ENCODE peak calls at places on chromosomes 16 and 17, in six cellular contexts. U is lung, V is Peyer's patch, I is uterus, Y is testis, N is adrenal gland. P is an unnamed sample.

GRCh38 chr16:73713301-73713700 is 583.3 kb upstream of the PSMD7 start:
- DNase-seq in U (no peak), N (no peak), I (no peak), V (no peak), Y (no peak), P (peak; percentile 69)

GRCh38 chr17:42285346-42286050 is 2.8 kb upstream of the STAT5A start:
- DNase-seq in V (peak; percentile 32), Y (no peak), N (peak; percentile 10), U (no peak), I (peak; percentile 10), P (no peak)

GRCh38 chr16:58651965-58652348 is 22.3 kb upstream of the CNOT1 start:
- DNase-seq in Y (no peak), U (no peak), N (no peak), V (no peak), I (no peak), P (no peak)

GRCh38 chr16:71431176-71431575 is 10.7 kb downstream of the TLE7 start:
- DNase-seq in I (no peak), U (no peak), V (no peak), Y (no peak), N (no peak), P (no peak)

GRCh38 chr17:10789694-10790271 is 14.1 kb downstream of the TMEM238L start:
- DNase-seq in I (no peak), Y (no peak), V (peak; percentile 75), U (no peak), N (peak; percentile 43), P (no peak)

GRCh38 chr16:30342751-30343490 is 12.2 kb downstream of the CD2BP2 start:
- DNase-seq in I (no peak), Y (no peak), V (no peak), U (no peak), N (no peak), P (no peak)

GRCh38 chr17:75645501-75645888 is 12.3 kb downstream of the SMIM5 start:
- DNase-seq in Y (no peak), N (no peak), U (peak; percentile 83), I (no peak), V (peak; percentile 83), P (no peak)

GRCh38 chr17:27565874-27566672 is 64.9 kb upstream of the LGALS9 start:
- DNase-seq in N (no peak), U (no peak), V (no peak), I (no peak), Y (no peak), P (no peak)

GRCh38 chr17:75854111-75854748 is 905 bp downstream of the WBP2 start:
- DNase-seq in V (no peak), I (no peak), N (peak; percentile 81), U (no peak), Y (peak; percentile 58), P (peak; percentile 84)

GRCh38 chr16:56203052-56203451 is 11.8 kb downstream of the GNAO1 start:
- DNase-seq in Y (peak; percentile 41), N (no peak), V (peak; percentile 66), I (no peak), U (no peak), P (no peak)

GRCh38 chr17:79841369-79842135 is 2.3 kb upstream of the CBX4 start:
- DNase-seq in U (no peak), V (no peak), I (no peak), Y (no peak), N (no peak), P (no peak)

GRCh38 chr17:50169881-50170459 is 4.2 kb downstream of the SGCA start:
- DNase-seq in N (no peak), V (no peak), U (no peak), I (no peak), Y (no peak), P (no peak)
- H3K4me1 ChIP-seq in N (no peaks in the 10 kb centered on the region), V (no peaks in the 10 kb centered on the region), U (no peaks in the 10 kb centered on the region), I (peaks cover 8% of the 10 kb centered on the region), Y (peaks cover 17% of the 10 kb centered on the region), P (peaks cover 61% of the 10 kb centered on the region)

GRCh38 chr17:15454328-15454727 is 13.1 kb downstream of the CDRT4 start:
- DNase-seq in I (no peak), Y (no peak), N (no peak), V (no peak), U (no peak), P (no peak)

GRCh38 chr17:15453246-15453645 is 14.2 kb downstream of the CDRT4 start:
- DNase-seq in Y (no peak), N (no peak), U (no peak), V (no peak), I (no peak), P (no peak)

GRCh38 chr17:15453782-15454181 is 13.6 kb downstream of the CDRT4 start:
- DNase-seq in N (no peak), U (no peak), Y (no peak), V (peak; percentile 77), I (no peak), P (no peak)

GRCh38 chr17:15451681-15452080 is 15.7 kb downstream of the CDRT4 start:
- DNase-seq in U (no peak), I (no peak), Y (no peak), N (no peak), V (no peak), P (no peak)

GRCh38 chr17:15452746-15453145 is 14.7 kb downstream of the CDRT4 start:
- DNase-seq in I (no peak), N (no peak), Y (no peak), U (no peak), V (no peak), P (no peak)
- TF ChIP-seq CTCF in I (no peak), N (no peak), Y (no peak), U (no peak), V (no peak), P (no peak)

GRCh38 chr17:44257815-44258750 is 9.9 kb downstream of the SLC4A1 start:
- DNase-seq in U (no peak), V (no peak), I (no peak), N (no peak), Y (no peak), P (no peak)
- H3K4me3 ChIP-seq in U (no peak overlapping the region), V (no peak overlapping the region), I (no peak overlapping the region), N (no peak overlapping the region), Y (no peak overlapping the region), P (no peak overlapping the region)

GRCh38 chr16:75058815-75059214 is 57.8 kb downstream of the LDHD start:
- DNase-seq in V (no peak), I (no peak), N (no peak), U (no peak), Y (no peak), P (no peak)

GRCh38 chr16:75059411-75059810 is 57.2 kb downstream of the LDHD start:
- DNase-seq in I (no peak), Y (no peak), N (no peak), V (no peak), U (no peak), P (no peak)

GRCh38 chr16:75062135-75062943 is 54.2 kb downstream of the LDHD start:
- DNase-seq in U (peak; percentile 56), V (no peak), N (peak; percentile 76), I (peak; percentile 55), Y (peak; percentile 54), P (no peak)

GRCh38 chr16:75061677-75062076 is 54.9 kb downstream of the LDHD start:
- DNase-seq in Y (no peak), I (peak; percentile 55), V (no peak), U (no peak), N (no peak), P (no peak)

GRCh38 chr16:75060708-75061107 is 55.9 kb downstream of the LDHD start:
- DNase-seq in U (no peak), Y (no peak), V (no peak), I (no peak), N (no peak), P (no peak)
- H3K4me1 ChIP-seq in U (peaks cover 18% of the 10 kb centered on the region), Y (peaks cover 35% of the 10 kb centered on the region), V (peaks cover 10% of the 10 kb centered on the region), I (no peaks in the 10 kb centered on the region), N (peaks cover 10% of the 10 kb centered on the region), P (no peaks in the 10 kb centered on the region)